ENCODE peak calls at places on chromosomes 3 and 15, in six cellular contexts. One of them, this sample, is unnamed. For H3K9me3, the result is how much of the 10 kb centered on the place peaks cover.

GRCh38 chr3:33886015-33886414 is 87.6 kb downstream of the PDCD6IP start:
- DNase-seq in left ventricle myocardium inferior: no peak
- DNase-seq in Panc1: no peak
- DNase-seq in lower lobe of right lung: no peak
- DNase-seq in K562: no peak
- DNase-seq in PC-3: no peak
- DNase-seq in this sample: no peak

GRCh38 chr3:129597087-129597791 is 9.2 kb downstream of the PLXND1 start:
- DNase-seq in lower lobe of right lung: no peak
- DNase-seq in K562: peak
- DNase-seq in left ventricle myocardium inferior: peak
- DNase-seq in Panc1: no peak
- DNase-seq in PC-3: no peak
- DNase-seq in this sample: no peak

GRCh38 chr3:49927798-49928197 is 1.8 kb downstream of the MON1A start:
- DNase-seq in Panc1: no peak
- DNase-seq in left ventricle myocardium inferior: no peak
- DNase-seq in K562: no peak
- DNase-seq in lower lobe of right lung: no peak
- DNase-seq in PC-3: no peak
- DNase-seq in this sample: no peak

GRCh38 chr3:183269345-183269744 is 16.3 kb downstream of the B3GNT5 start:
- DNase-seq in left ventricle myocardium inferior: no peak
- DNase-seq in PC-3: no peak
- DNase-seq in lower lobe of right lung: no peak
- DNase-seq in Panc1: no peak
- DNase-seq in K562: no peak
- DNase-seq in this sample: no peak

GRCh38 chr3:3015472-3016089 is 94.6 kb downstream of the IL5RA start:
- DNase-seq in lower lobe of right lung: no peak
- DNase-seq in Panc1: peak
- DNase-seq in PC-3: peak
- DNase-seq in left ventricle myocardium inferior: no peak
- DNase-seq in K562: peak
- DNase-seq in this sample: no peak

GRCh38 chr15:47897525-47897924 is 180.2 kb downstream of the SEMA6D start:
- DNase-seq in left ventricle myocardium inferior: no peak
- DNase-seq in Panc1: no peak
- DNase-seq in lower lobe of right lung: no peak
- DNase-seq in PC-3: peak
- DNase-seq in K562: no peak
- DNase-seq in this sample: no peak

GRCh38 chr3:114451561-114452018 is 157.8 kb downstream of the TIGIT start:
- DNase-seq in Panc1: no peak
- DNase-seq in K562: no peak
- DNase-seq in PC-3: no peak
- DNase-seq in left ventricle myocardium inferior: peak
- DNase-seq in lower lobe of right lung: no peak
- DNase-seq in this sample: no peak

GRCh38 chr3:143216709-143217182 is 97.2 kb downstream of the CHST2 start:
- DNase-seq in left ventricle myocardium inferior: no peak
- DNase-seq in K562: no peak
- DNase-seq in lower lobe of right lung: no peak
- DNase-seq in PC-3: no peak
- DNase-seq in Panc1: no peak
- DNase-seq in this sample: no peak

GRCh38 chr3:124594581-124594980 is 135.7 kb upstream of the UMPS start:
- DNase-seq in PC-3: no peak
- DNase-seq in Panc1: no peak
- DNase-seq in left ventricle myocardium inferior: no peak
- DNase-seq in lower lobe of right lung: no peak
- DNase-seq in K562: peak
- DNase-seq in this sample: no peak

GRCh38 chr3:54710954-54711353 is 216.9 kb downstream of the LRTM1 start:
- DNase-seq in Panc1: no peak
- DNase-seq in PC-3: no peak
- DNase-seq in K562: no peak
- DNase-seq in left ventricle myocardium inferior: no peak
- DNase-seq in lower lobe of right lung: no peak
- DNase-seq in this sample: no peak

GRCh38 chr3:4581040-4581439 is 87.9 kb downstream of the ITPR1 start:
- DNase-seq in left ventricle myocardium inferior: no peak
- DNase-seq in K562: no peak
- DNase-seq in PC-3: no peak
- DNase-seq in Panc1: no peak
- DNase-seq in lower lobe of right lung: no peak
- DNase-seq in this sample: no peak

GRCh38 chr15:79673416-79674123 is 223.2 kb downstream of the MTHFS start:
- DNase-seq in Panc1: no peak
- DNase-seq in PC-3: peak
- DNase-seq in lower lobe of right lung: no peak
- DNase-seq in left ventricle myocardium inferior: no peak
- DNase-seq in K562: no peak
- DNase-seq in this sample: no peak

GRCh38 chr3:159189994-159190669 is 388.3 kb downstream of the MFSD1 start:
- DNase-seq in left ventricle myocardium inferior: no peak
- DNase-seq in lower lobe of right lung: no peak
- DNase-seq in Panc1: no peak
- DNase-seq in K562: no peak
- DNase-seq in PC-3: peak
- DNase-seq in this sample: no peak

GRCh38 chr3:155957412-155957880 is 87.0 kb downstream of the GMPS start:
- DNase-seq in K562: no peak
- DNase-seq in PC-3: no peak
- DNase-seq in Panc1: no peak
- DNase-seq in left ventricle myocardium inferior: no peak
- DNase-seq in lower lobe of right lung: no peak
- DNase-seq in this sample: no peak

GRCh38 chr15:84654689-84655453 is 788 bp upstream of the WDR73 start:
- DNase-seq in left ventricle myocardium inferior: peak
- DNase-seq in lower lobe of right lung: peak
- DNase-seq in Panc1: peak
- DNase-seq in K562: peak
- DNase-seq in PC-3: peak
- DNase-seq in this sample: no peak

GRCh38 chr15:31740203-31740602 is 290.1 kb upstream of the CHRNA7 start:
- DNase-seq in left ventricle myocardium inferior: no peak
- DNase-seq in K562: no peak
- DNase-seq in Panc1: no peak
- DNase-seq in PC-3: no peak
- DNase-seq in lower lobe of right lung: no peak
- DNase-seq in this sample: peak

GRCh38 chr3:124083990-124084389 is 92.1 kb upstream of the ROPN1 start:
- DNase-seq in PC-3: no peak
- DNase-seq in lower lobe of right lung: no peak
- DNase-seq in left ventricle myocardium inferior: no peak
- DNase-seq in K562: no peak
- DNase-seq in Panc1: no peak
- DNase-seq in this sample: no peak

GRCh38 chr3:197499427-197499826 is 56.3 kb downstream of the BDH1 start:
- DNase-seq in lower lobe of right lung: no peak
- DNase-seq in left ventricle myocardium inferior: no peak
- DNase-seq in Panc1: no peak
- DNase-seq in PC-3: peak
- DNase-seq in K562: peak
- DNase-seq in this sample: no peak

GRCh38 chr3:135803291-135803690 is 162.2 kb upstream of the PPP2R3A start:
- DNase-seq in PC-3: no peak
- DNase-seq in Panc1: no peak
- DNase-seq in left ventricle myocardium inferior: no peak
- DNase-seq in lower lobe of right lung: no peak
- DNase-seq in K562: no peak
- DNase-seq in this sample: no peak

GRCh38 chr15:77984446-77984861 is 93.1 kb downstream of the TBC1D2B start:
- DNase-seq in left ventricle myocardium inferior: no peak
- DNase-seq in K562: no peak
- DNase-seq in Panc1: no peak
- DNase-seq in lower lobe of right lung: no peak
- DNase-seq in PC-3: no peak
- DNase-seq in this sample: no peak

GRCh38 chr3:53274938-53275666 is 19.3 kb upstream of the TKT start:
- DNase-seq in lower lobe of right lung: no peak
- DNase-seq in Panc1: no peak
- DNase-seq in left ventricle myocardium inferior: no peak
- DNase-seq in K562: no peak
- DNase-seq in PC-3: no peak
- DNase-seq in this sample: no peak

DNA sequence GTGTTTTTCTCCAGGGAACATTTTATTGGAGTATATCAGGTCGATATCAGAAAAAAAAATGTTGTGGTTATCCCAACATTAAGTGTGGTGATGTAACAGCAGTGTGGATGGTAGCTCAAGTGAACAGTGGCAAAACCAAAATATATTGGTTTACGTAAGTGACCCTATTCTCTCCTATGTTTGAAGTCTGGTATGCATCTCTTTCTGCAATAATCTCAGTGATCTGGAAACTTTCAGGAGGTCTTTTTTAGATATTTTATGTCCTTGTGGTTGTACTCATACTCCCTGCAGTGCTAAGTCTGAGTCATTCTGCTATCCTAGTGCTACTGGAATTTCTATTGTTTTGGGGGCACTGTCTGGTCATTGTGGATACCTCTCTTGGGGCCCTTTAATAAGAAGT is 137.9 kb downstream of the SNRPN start:
- DNase-seq in K562: no peak
- DNase-seq in lower lobe of right lung: no peak
- DNase-seq in PC-3: no peak
- DNase-seq in Panc1: no peak
- DNase-seq in left ventricle myocardium inferior: no peak
- DNase-seq in this sample: no peak
- H3K9me3 ChIP-seq in K562: under half
- H3K9me3 ChIP-seq in lower lobe of right lung: half or more
- H3K9me3 ChIP-seq in PC-3: under half
- H3K9me3 ChIP-seq in Panc1: under half
- H3K9me3 ChIP-seq in left ventricle myocardium inferior: half or more
- H3K9me3 ChIP-seq in this sample: under half

DNA sequence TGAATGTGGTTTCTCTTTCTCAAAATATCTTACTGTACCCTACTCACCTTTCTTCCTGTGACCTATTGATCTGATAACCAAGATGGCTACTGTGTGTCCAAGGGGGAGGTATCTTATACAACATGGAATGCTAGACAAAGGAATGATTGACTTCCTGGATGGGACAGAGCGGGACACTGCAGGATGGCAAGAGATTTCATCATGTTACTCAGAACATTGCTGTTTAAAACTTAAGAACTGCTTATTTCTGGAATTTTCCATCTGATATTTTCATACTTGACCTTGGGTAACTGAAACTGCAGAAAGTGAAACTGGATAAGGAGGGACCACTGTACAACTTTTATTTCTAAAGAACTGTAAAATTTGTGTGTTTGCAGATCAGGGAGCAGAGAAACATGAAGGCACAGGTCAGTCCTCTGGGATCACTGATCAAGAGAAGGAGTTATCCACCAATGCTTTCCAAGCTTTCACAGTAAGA is 18.5 kb downstream of the CNOT10 start:
- DNase-seq in left ventricle myocardium inferior: no peak
- DNase-seq in PC-3: no peak
- DNase-seq in K562: no peak
- DNase-seq in Panc1: no peak
- DNase-seq in lower lobe of right lung: no peak
- DNase-seq in this sample: no peak
- H3K27ac ChIP-seq in left ventricle myocardium inferior: no peak
- H3K27ac ChIP-seq in PC-3: no peak
- H3K27ac ChIP-seq in K562: peak
- H3K27ac ChIP-seq in Panc1: peak
- H3K27ac ChIP-seq in lower lobe of right lung: no peak
- H3K27ac ChIP-seq in this sample: no peak

DNA sequence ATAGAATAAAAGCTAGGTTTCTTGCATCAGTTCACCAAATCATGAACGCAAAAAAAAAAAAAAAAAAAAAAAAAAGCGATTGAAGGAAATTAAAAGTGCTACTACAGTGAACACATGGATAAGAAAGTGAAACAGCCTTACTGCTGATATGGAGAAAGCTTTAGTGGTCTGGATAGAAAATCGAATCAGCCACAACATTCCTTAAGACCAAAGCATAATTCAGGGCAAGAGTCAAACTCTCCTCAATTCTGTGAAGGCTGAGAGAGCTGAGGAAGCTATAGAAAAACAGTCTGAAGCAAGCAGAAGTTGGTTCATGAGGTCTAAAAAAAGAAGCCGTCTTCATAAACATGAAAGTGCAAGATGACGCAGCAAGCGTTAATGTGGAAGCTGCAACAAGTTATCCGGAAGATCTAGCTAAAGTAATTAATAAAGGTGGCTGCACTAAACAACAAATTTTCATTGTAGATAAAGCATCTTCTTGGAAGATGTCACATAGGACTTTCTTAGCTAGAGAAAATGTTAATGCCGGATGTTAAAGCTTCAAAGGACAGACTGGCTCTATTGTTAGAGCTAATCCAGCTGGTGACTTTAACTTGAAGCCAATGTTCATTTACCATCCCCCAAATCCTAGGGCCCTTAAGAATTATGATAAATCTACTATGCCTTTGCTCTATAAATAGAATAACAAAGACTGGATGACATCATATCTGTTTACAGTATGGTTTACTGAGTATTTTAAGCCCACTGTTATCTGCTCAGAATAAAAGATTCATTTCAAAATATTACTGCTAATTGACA is 19.2 kb downstream of the P3H2 start:
- DNase-seq in K562: no peak
- DNase-seq in left ventricle myocardium inferior: no peak
- DNase-seq in PC-3: no peak
- DNase-seq in lower lobe of right lung: no peak
- DNase-seq in Panc1: peak
- DNase-seq in this sample: no peak
- H3K4me3 ChIP-seq in K562: no peak
- H3K4me3 ChIP-seq in left ventricle myocardium inferior: peak
- H3K4me3 ChIP-seq in PC-3: no peak
- H3K4me3 ChIP-seq in lower lobe of right lung: peak
- H3K4me3 ChIP-seq in Panc1: peak
- H3K4me3 ChIP-seq in this sample: no peak

GRCh38 chr15:25185156-25185710 is 230.4 kb downstream of the SNRPN start:
- DNase-seq in K562: no peak
- DNase-seq in PC-3: no peak
- DNase-seq in Panc1: no peak
- DNase-seq in lower lobe of right lung: peak
- DNase-seq in left ventricle myocardium inferior: peak
- DNase-seq in this sample: no peak
- H3K9me3 ChIP-seq in K562: under half
- H3K9me3 ChIP-seq in PC-3: under half
- H3K9me3 ChIP-seq in Panc1: under half
- H3K9me3 ChIP-seq in lower lobe of right lung: under half
- H3K9me3 ChIP-seq in left ventricle myocardium inferior: under half
- H3K9me3 ChIP-seq in this sample: under half

DNA sequence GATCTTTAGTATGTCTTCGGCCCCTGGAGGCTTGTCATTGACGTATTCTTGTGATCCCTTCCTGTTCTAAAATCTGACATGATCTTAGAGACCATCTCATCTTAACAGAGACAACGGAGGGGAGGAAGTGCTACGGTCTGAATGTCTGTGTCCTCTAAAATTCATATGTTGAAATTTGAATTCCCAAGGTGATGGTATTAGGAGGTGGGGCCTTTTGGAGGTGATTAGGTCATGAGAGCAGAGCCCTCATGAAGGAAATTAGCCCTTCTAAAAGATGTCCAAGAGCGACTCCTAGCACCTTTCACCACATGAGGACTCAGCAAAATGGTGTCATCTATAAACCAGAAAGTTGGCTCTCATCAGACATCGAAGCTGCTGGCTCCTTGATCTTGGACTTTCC is 233.2 kb upstream of the CMC1 start:
- DNase-seq in left ventricle myocardium inferior: no peak
- DNase-seq in K562: no peak
- DNase-seq in lower lobe of right lung: no peak
- DNase-seq in PC-3: no peak
- DNase-seq in Panc1: no peak
- DNase-seq in this sample: no peak
- H3K27ac ChIP-seq in left ventricle myocardium inferior: peak
- H3K27ac ChIP-seq in K562: no peak
- H3K27ac ChIP-seq in lower lobe of right lung: no peak
- H3K27ac ChIP-seq in PC-3: no peak
- H3K27ac ChIP-seq in Panc1: no peak
- H3K27ac ChIP-seq in this sample: no peak

GRCh38 chr3:107604057-107604802 is 81.5 kb downstream of the BBX start:
- DNase-seq in lower lobe of right lung: no peak
- DNase-seq in K562: no peak
- DNase-seq in Panc1: no peak
- DNase-seq in PC-3: no peak
- DNase-seq in left ventricle myocardium inferior: no peak
- DNase-seq in this sample: no peak
- H3K4me3 ChIP-seq in lower lobe of right lung: no peak
- H3K4me3 ChIP-seq in K562: no peak
- H3K4me3 ChIP-seq in Panc1: no peak
- H3K4me3 ChIP-seq in PC-3: no peak
- H3K4me3 ChIP-seq in left ventricle myocardium inferior: no peak
- H3K4me3 ChIP-seq in this sample: no peak